ENCODE peak calls at places on chromosomes 2 and 18, in nine cellular contexts. Z, C, U, M, N, A, G, B and E are unnamed samples.

GRCh38 chr2:37793004-37793403 is 121.6 kb upstream of the CDC42EP3 start:
- DNase-seq in Z (no peak), C (no peak), U (no peak), M (no peak), N (no peak), A (no peak), G (no peak), B (no peak), E (no peak)

GRCh38 chr2:47541848-47542450 is 139.0 kb downstream of the MSH2 start:
- DNase-seq in Z (no peak), C (no peak), U (no peak), M (no peak), N (no peak), A (no peak), G (no peak), B (no peak), E (no peak)

GRCh38 chr2:150483532-150483931 is 3.9 kb downstream of the RND3 start:
- DNase-seq in Z (no peak), C (no peak), U (no peak), M (no peak), N (no peak), A (no peak), G (no peak), B (no peak), E (no peak)

GRCh38 chr2:203869610-203870042 is 2.1 kb downstream of the CTLA4 start:
- DNase-seq in Z (no peak), C (no peak), U (no peak), M (no peak), N (no peak), A (no peak), G (no peak), B (no peak), E (no peak)

GRCh38 chr18:51127664-51128063 is 69.8 kb downstream of the MEX3C start:
- DNase-seq in Z (no peak), C (no peak), U (no peak), M (no peak), N (no peak), A (peak; percentile 35), G (no peak), B (no peak), E (no peak)

GRCh38 chr2:120822908-120823307 is 87.2 kb downstream of the GLI2 start:
- DNase-seq in Z (no peak), C (no peak), U (no peak), M (no peak), N (no peak), A (no peak), G (no peak), B (no peak), E (no peak)

GRCh38 chr2:237177052-237177451 is 91.4 kb downstream of the COPS8 start:
- DNase-seq in Z (no peak), C (no peak), U (no peak), M (no peak), N (no peak), A (no peak), G (no peak), B (no peak), E (no peak)

GRCh38 chr2:73998451-73998850 is 13.7 kb downstream of the TET3 start:
- DNase-seq in Z (no peak), C (no peak), U (no peak), M (no peak), N (no peak), A (no peak), G (no peak), B (no peak), E (no peak)

GRCh38 chr2:160110674-160111239 is 48.3 kb upstream of the PLA2R1 start:
- DNase-seq in Z (no peak), C (no peak), U (no peak), M (no peak), N (no peak), A (peak; percentile 13), G (no peak), B (no peak), E (no peak)

GRCh38 chr2:49772299-49772970 is 618.1 kb upstream of the FSHR start:
- DNase-seq in Z (no peak), C (no peak), U (no peak), M (no peak), N (no peak), A (no peak), G (no peak), B (no peak), E (no peak)

GRCh38 chr18:5451130-5451529 is 92.7 kb downstream of the EPB41L3 start:
- DNase-seq in Z (no peak), C (no peak), U (peak; percentile 3), M (no peak), N (no peak), A (no peak), G (no peak), B (no peak), E (no peak)

GRCh38 chr2:150107816-150108215 is 379.7 kb downstream of the RND3 start:
- DNase-seq in Z (no peak), C (peak; percentile 68), U (peak; percentile 15), M (no peak), N (no peak), A (no peak), G (no peak), B (no peak), E (no peak)

GRCh38 chr2:24721470-24721869 is 71.7 kb downstream of the PTRHD1 start:
- DNase-seq in Z (peak; percentile 34), C (peak; percentile 46), U (peak; percentile 87), M (no peak), N (no peak), A (peak; percentile 59), G (no peak), B (no peak), E (peak; percentile 26)

GRCh38 chr2:40371525-40372277 is 80.2 kb downstream of the SLC8A1 start:
- DNase-seq in Z (peak; percentile 69), C (peak; percentile 61), U (peak; percentile 91), M (peak; percentile 57), N (no peak), A (peak; percentile 24), G (no peak), B (no peak), E (peak; percentile 41)

GRCh38 chr2:217162533-217162932 is 302.7 kb upstream of the TNP1 start:
- DNase-seq in Z (peak; percentile 19), C (peak; percentile 94), U (peak; percentile 81), M (no peak), N (no peak), A (no peak), G (peak; percentile 10), B (peak; percentile 43), E (peak; percentile 30)

GRCh38 chr18:67406678-67407077 is 109.8 kb downstream of the DSEL start:
- DNase-seq in Z (no peak), C (no peak), U (no peak), M (no peak), N (no peak), A (no peak), G (no peak), B (no peak), E (no peak)

GRCh38 chr2:10126627-10127026 is 4.1 kb downstream of the RRM2 start:
- DNase-seq in Z (no peak), C (no peak), U (no peak), M (no peak), N (no peak), A (no peak), G (no peak), B (no peak), E (no peak)

GRCh38 chr18:68449292-68449691 is 265.6 kb downstream of the TMX3 start:
- DNase-seq in Z (no peak), C (peak; percentile 74), U (peak; percentile 82), M (no peak), N (no peak), A (no peak), G (no peak), B (no peak), E (no peak)

GRCh38 chr2:109560265-109560664 is 53.5 kb downstream of the SEPTIN10 start:
- DNase-seq in Z (no peak), C (peak; percentile 63), U (peak; percentile 88), M (no peak), N (no peak), A (no peak), G (no peak), B (no peak), E (no peak)

GRCh38 chr2:53985646-53986045 is 14.9 kb upstream of the PSME4 start:
- DNase-seq in Z (no peak), C (no peak), U (no peak), M (no peak), N (no peak), A (no peak), G (no peak), B (no peak), E (no peak)

GRCh38 chr2:62293490-62294212 is 97.7 kb downstream of the B3GNT2 start:
- DNase-seq in Z (peak; percentile 93), C (peak; percentile 65), U (no peak), M (peak; percentile 83), N (peak; percentile 31), A (peak; percentile 48), G (no peak), B (no peak), E (peak; percentile 61)

GRCh38 chr2:112794131-112794733 is 9.9 kb upstream of the IL1A start:
- DNase-seq in Z (no peak), C (no peak), U (peak; percentile 89), M (no peak), N (peak; percentile 80), A (no peak), G (no peak), B (peak; percentile 49), E (peak; percentile 63)

DNA sequence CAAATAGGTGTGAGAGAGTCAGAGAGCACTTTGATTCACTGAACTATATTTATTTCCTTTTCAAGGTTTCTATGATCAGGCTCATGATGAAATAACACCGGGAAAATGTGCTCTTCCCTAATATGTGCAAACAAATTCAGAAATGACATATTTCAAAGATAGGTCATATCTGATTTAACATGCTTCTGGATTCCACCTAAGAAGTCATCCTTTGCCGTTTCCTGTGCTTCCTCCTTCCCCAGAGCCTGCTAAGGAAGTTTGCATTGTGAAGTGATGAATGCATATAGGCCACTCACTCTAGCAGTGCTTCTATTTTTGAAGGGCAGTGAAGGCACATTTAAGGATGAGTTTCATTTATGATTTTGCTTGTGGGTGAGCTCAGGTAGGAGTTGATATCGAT is 327.6 kb downstream of the TDRD15 start:
- DNase-seq in Z (no peak), C (no peak), U (no peak), M (no peak), N (no peak), A (no peak), G (no peak), B (no peak), E (no peak)
- H3K27ac ChIP-seq in Z (no peak overlapping the region), C (no peak overlapping the region), U (no peak overlapping the region), M (no peak overlapping the region), N (no peak overlapping the region), A (no peak overlapping the region), G (no peak overlapping the region), B (no peak overlapping the region), E (no peak overlapping the region)

GRCh38 chr2:29119211-29119610 is 4.0 kb downstream of the CLIP4 start:
- DNase-seq in Z (no peak), C (peak; percentile 26), U (no peak), M (no peak), N (no peak), A (no peak), G (no peak), B (no peak), E (no peak)
- TF ChIP-seq EZH2phosphoT487 in Z (no peak), C (no peak), U (no peak), M (no peak), N (no peak), A (no peak), G (no peak), B (no peak), E (no peak)

GRCh38 chr18:767084-767882 is 44.8 kb downstream of the YES1 start:
- DNase-seq in Z (no peak), C (no peak), U (no peak), M (no peak), N (no peak), A (no peak), G (no peak), B (no peak), E (no peak)
- H3K79me2 ChIP-seq in Z (peaks cover 90% of the 10 kb centered on the region), C (peaks cover 5% of the 10 kb centered on the region), U (peaks cover 90% of the 10 kb centered on the region), M (peaks cover 94% of the 10 kb centered on the region), N (no peaks in the 10 kb centered on the region), A (peaks cover 4% of the 10 kb centered on the region), G (no peaks in the 10 kb centered on the region), B (peaks cover 31% of the 10 kb centered on the region), E (peaks cover 84% of the 10 kb centered on the region)

GRCh38 chr2:46499392-46499785 is 20.0 kb downstream of the TMEM247 start:
- DNase-seq in Z (no peak), C (no peak), U (peak; percentile 9), M (no peak), N (no peak), A (peak; percentile 47), G (no peak), B (no peak), E (no peak)
- H3K27ac ChIP-seq in Z (no peak overlapping the region), C (no peak overlapping the region), U (peak overlapping the region; percentile 71), M (no peak overlapping the region), N (no peak overlapping the region), A (peak overlapping the region; percentile 91), G (no peak overlapping the region), B (no peak overlapping the region), E (peak overlapping the region; percentile 81)